ENCODE peak calls at places on chromosomes 2 and 18, in four cellular contexts. B is bronchial epithelial cell, N is progenitor cell of endocrine pancreas, W is H9. T is an unnamed sample.

GRCh38 chr2:148096012-148096411 is 75.1 kb downstream of the MBD5 start:
- DNase-seq in N (no peak), B (no peak), W (no peak), T (no peak)

GRCh38 chr18:32358075-32358474 is 112.6 kb downstream of the GAREM1 start:
- DNase-seq in N (no peak), W (peak), B (no peak), T (no peak)

GRCh38 chr2:216693414-216694100 is 1.8 kb downstream of the IGFBP5 start:
- DNase-seq in B (no peak), W (no peak), N (no peak), T (no peak)

GRCh38 chr2:185142677-185143076 is 544.3 kb downstream of the ZNF804A start:
- DNase-seq in B (no peak), W (no peak), N (no peak), T (no peak)

GRCh38 chr2:24993797-24994196 is 22.0 kb upstream of the DNAJC27 start:
- DNase-seq in B (no peak), W (no peak), N (no peak), T (no peak)

GRCh38 chr2:231132126-231132525 is 7.3 kb upstream of the HTR2B start:
- DNase-seq in N (no peak), B (peak), W (no peak), T (no peak)

GRCh38 chr2:64474200-64474630 is 20.3 kb downstream of the LGALSL start:
- DNase-seq in N (no peak), B (no peak), W (no peak), T (no peak)

GRCh38 chr18:37393945-37394609 is 171.5 kb downstream of the CELF4 start:
- DNase-seq in N (peak), W (peak), B (no peak), T (peak)

GRCh38 chr2:63053889-63054725 is 3.5 kb downstream of the OTX1 start:
- DNase-seq in B (no peak), W (peak), N (peak), T (peak)

GRCh38 chr2:290090-290722 is 2.3 kb upstream of the ALKAL2 start:
- DNase-seq in W (peak), B (peak), N (peak), T (peak)

GRCh38 chr2:96413067-96413722 is 77.6 kb downstream of the NCAPH start:
- DNase-seq in B (peak), W (no peak), N (no peak), T (no peak)

GRCh38 chr2:23427350-23427749 is 42.4 kb downstream of the KLHL29 start:
- DNase-seq in W (peak), N (no peak), B (no peak), T (no peak)

GRCh38 chr2:97781981-97782380 is 68.6 kb downstream of the ZAP70 start:
- DNase-seq in N (no peak), W (no peak), B (no peak), T (no peak)

DNA sequence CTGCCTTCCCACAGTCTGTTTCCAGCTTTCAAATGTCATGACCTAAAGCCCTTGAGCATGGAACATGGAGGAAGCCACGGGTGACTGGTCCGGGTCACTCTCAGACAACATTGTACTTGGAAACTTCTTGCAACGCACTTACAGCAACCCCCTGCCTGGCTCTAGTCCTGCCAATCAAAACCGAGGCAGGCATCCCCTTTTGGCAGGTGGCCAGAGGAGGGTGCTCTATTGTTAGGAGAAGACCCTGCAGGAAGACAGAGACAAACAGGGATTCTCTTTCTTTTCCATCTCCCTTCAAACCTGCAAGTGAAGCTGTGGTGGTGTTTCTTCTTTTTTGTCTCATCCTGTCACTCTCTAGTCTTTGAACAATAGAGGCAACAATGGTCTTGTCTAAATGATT is 667.2 kb downstream of the ZEB2 start:
- DNase-seq in N (no peak), B (no peak), W (peak), T (peak)
- TF ChIP-seq CTCF in N (no peak), B (no peak), W (peak), T (no peak)

DNA sequence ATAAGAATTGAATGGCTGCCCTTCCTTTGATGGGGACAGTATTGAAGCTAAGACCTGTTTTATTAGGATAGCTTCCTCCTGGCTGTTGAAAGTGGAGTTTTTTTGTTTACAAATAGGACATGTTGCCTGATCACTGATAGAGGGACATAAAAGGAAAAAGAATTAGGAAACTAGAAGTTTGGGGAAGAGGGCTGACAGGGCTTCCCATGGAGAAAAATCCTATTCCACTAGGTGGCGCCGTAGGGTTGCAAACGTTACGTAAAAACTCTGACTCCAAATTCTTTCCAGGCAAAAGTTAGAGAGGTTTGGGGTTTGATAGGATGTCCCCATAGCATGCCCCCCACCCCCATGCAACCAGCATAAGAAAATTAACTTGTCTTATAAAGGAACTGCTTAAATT is 11.1 kb upstream of the RBFA start:
- DNase-seq in N (no peak), B (no peak), W (no peak), T (no peak)
- TF ChIP-seq CTCF in N (peak), B (peak), W (peak), T (peak)

DNA sequence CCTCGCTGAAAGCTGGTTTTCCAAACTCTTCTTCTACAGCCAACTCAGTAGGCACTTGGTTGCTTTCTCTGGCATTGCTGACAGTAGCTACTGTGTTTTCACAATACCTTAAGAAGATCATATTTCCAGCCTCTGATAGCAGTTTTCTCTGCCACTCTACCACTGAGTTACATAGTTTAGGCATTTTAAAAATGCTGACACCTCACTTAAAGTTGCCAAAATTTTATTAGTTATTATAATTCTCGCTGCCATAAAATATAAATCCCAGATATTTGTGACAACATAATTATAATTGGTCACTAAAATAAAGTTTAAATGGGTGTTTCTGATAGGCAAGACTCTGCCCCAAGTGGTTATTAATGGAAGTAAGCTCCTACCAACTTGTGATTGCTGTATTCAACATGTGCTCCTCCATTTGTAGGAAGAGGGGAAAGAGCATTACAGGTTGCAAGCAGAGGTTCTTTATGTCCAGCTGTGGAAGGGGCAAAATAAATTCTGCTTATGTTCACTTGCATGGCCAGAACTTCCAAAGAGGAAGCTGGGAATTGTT is 1202.8 kb downstream of the CNTNAP5 start:
- DNase-seq in W (no peak), N (no peak), B (peak), T (no peak)
- TF ChIP-seq CTCF in W (peak), N (peak), B (no peak), T (peak)

DNA sequence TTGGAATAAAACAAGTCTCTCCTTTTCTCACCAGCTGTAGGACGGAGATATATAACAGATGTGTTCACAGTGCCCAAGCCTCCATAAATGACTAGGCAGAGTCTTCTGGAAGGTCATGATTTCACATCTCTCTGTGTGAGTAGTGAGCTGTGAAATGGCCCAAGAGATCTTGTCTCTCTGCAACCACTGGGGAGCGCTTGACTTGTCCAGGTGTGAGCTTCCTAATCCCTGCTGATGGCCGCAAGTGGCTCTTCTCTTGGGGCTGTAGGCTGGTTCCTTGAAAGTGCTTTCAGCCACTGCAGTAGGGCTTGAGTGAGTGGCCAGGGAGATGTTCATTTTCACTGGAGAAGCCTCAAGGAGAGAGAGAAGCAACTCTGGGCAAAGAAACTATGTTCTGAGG is 38.1 kb upstream of the OTOS start:
- DNase-seq in N (no peak), W (peak), B (no peak), T (no peak)
- TF ChIP-seq CTCF in N (no peak), W (peak), B (no peak), T (no peak)

GRCh38 chr2:86026744-86027065 is 79.0 kb downstream of the POLR1A start:
- DNase-seq in W (no peak), B (no peak), N (no peak), T (no peak)

GRCh38 chr2:86027196-86027912 is 78.3 kb downstream of the POLR1A start:
- DNase-seq in B (no peak), W (no peak), N (no peak), T (no peak)

GRCh38 chr2:86025976-86026743 is 79.5 kb downstream of the POLR1A start:
- DNase-seq in N (no peak), B (no peak), W (no peak), T (no peak)

GRCh38 chr2:86023366-86023712 is 82.3 kb downstream of the POLR1A start:
- DNase-seq in N (no peak), B (no peak), W (no peak), T (no peak)

GRCh38 chr2:86025229-86025820 is 80.4 kb downstream of the POLR1A start:
- DNase-seq in N (no peak), B (no peak), W (no peak), T (no peak)
- TF ChIP-seq CTCF in N (no peak), B (no peak), W (no peak), T (no peak)

GRCh38 chr2:1371066-1371465 is 42.2 kb upstream of the TPO start:
- DNase-seq in N (no peak), B (no peak), W (no peak), T (no peak)
- TF ChIP-seq CTCF in N (no peak), B (no peak), W (no peak), T (no peak)

T was measured in nephron progenitor cell.